ENCODE peak calls at places on chromosomes 13 and 19, in eight cellular contexts. One of them, this sample, is unnamed.

GRCh38 chr13:79628463-79628862 is 147.5 kb downstream of the NDFIP2 start:
- DNase-seq in iPS DF 6.9: no peak
- DNase-seq in heart left ventricle: no peak
- DNase-seq in prostate gland: no peak
- DNase-seq in naive thymus-derived CD4-positive, alpha-beta T cell: no peak
- DNase-seq in ovary: no peak
- DNase-seq in endodermal cell: no peak
- DNase-seq in suprapubic skin: no peak
- DNase-seq in this sample: no peak

GRCh38 chr13:25267715-25268114 is 19.6 kb downstream of the MTMR6 start:
- DNase-seq in heart left ventricle: no peak
- DNase-seq in ovary: no peak
- DNase-seq in prostate gland: no peak
- DNase-seq in suprapubic skin: no peak
- DNase-seq in iPS DF 6.9: no peak
- DNase-seq in naive thymus-derived CD4-positive, alpha-beta T cell: no peak
- DNase-seq in endodermal cell: no peak
- DNase-seq in this sample: no peak

GRCh38 chr13:25860862-25861261 is 191.0 kb downstream of the SHISA2 start:
- DNase-seq in endodermal cell: no peak
- DNase-seq in prostate gland: no peak
- DNase-seq in suprapubic skin: no peak
- DNase-seq in ovary: no peak
- DNase-seq in heart left ventricle: no peak
- DNase-seq in naive thymus-derived CD4-positive, alpha-beta T cell: no peak
- DNase-seq in iPS DF 6.9: no peak
- DNase-seq in this sample: no peak

GRCh38 chr19:5122121-5122400 is 153.1 kb downstream of the KDM4B start:
- DNase-seq in naive thymus-derived CD4-positive, alpha-beta T cell: no peak
- DNase-seq in suprapubic skin: no peak
- DNase-seq in ovary: no peak
- DNase-seq in iPS DF 6.9: no peak
- DNase-seq in endodermal cell: no peak
- DNase-seq in heart left ventricle: no peak
- DNase-seq in prostate gland: no peak
- DNase-seq in this sample: no peak

GRCh38 chr19:4556574-4557185 is 2.8 kb downstream of the SEMA6B start:
- DNase-seq in suprapubic skin: no peak
- DNase-seq in iPS DF 6.9: no peak
- DNase-seq in endodermal cell: peak; percentile 96
- DNase-seq in prostate gland: no peak
- DNase-seq in naive thymus-derived CD4-positive, alpha-beta T cell: no peak
- DNase-seq in heart left ventricle: no peak
- DNase-seq in ovary: no peak
- DNase-seq in this sample: no peak

GRCh38 chr13:79710376-79710775 is 229.4 kb downstream of the NDFIP2 start:
- DNase-seq in heart left ventricle: no peak
- DNase-seq in endodermal cell: no peak
- DNase-seq in naive thymus-derived CD4-positive, alpha-beta T cell: no peak
- DNase-seq in suprapubic skin: no peak
- DNase-seq in iPS DF 6.9: no peak
- DNase-seq in prostate gland: no peak
- DNase-seq in ovary: no peak
- DNase-seq in this sample: no peak

GRCh38 chr13:36758345-36758744 is 60.7 kb upstream of the RFXAP start:
- DNase-seq in ovary: no peak
- DNase-seq in prostate gland: no peak
- DNase-seq in endodermal cell: no peak
- DNase-seq in iPS DF 6.9: no peak
- DNase-seq in heart left ventricle: no peak
- DNase-seq in naive thymus-derived CD4-positive, alpha-beta T cell: no peak
- DNase-seq in suprapubic skin: no peak
- DNase-seq in this sample: peak; percentile 43

GRCh38 chr13:46641274-46642081 is 88.5 kb downstream of the LRCH1 start:
- DNase-seq in ovary: no peak
- DNase-seq in endodermal cell: no peak
- DNase-seq in prostate gland: no peak
- DNase-seq in suprapubic skin: no peak
- DNase-seq in naive thymus-derived CD4-positive, alpha-beta T cell: no peak
- DNase-seq in iPS DF 6.9: no peak
- DNase-seq in heart left ventricle: peak; percentile 70
- DNase-seq in this sample: no peak

GRCh38 chr13:46595136-46595917 is 42.4 kb downstream of the LRCH1 start:
- DNase-seq in naive thymus-derived CD4-positive, alpha-beta T cell: no peak
- DNase-seq in iPS DF 6.9: no peak
- DNase-seq in heart left ventricle: no peak
- DNase-seq in endodermal cell: no peak
- DNase-seq in suprapubic skin: no peak
- DNase-seq in prostate gland: peak; percentile 68
- DNase-seq in ovary: no peak
- DNase-seq in this sample: no peak

GRCh38 chr19:29884466-29884865 is 57.6 kb upstream of the URI1 start:
- DNase-seq in endodermal cell: no peak
- DNase-seq in suprapubic skin: peak; percentile 41
- DNase-seq in naive thymus-derived CD4-positive, alpha-beta T cell: no peak
- DNase-seq in ovary: no peak
- DNase-seq in heart left ventricle: no peak
- DNase-seq in iPS DF 6.9: no peak
- DNase-seq in prostate gland: no peak
- DNase-seq in this sample: no peak

GRCh38 chr19:55635856-55636440 is 4.9 kb upstream of the ZNF580 start:
- DNase-seq in suprapubic skin: no peak
- DNase-seq in heart left ventricle: no peak
- DNase-seq in endodermal cell: no peak
- DNase-seq in naive thymus-derived CD4-positive, alpha-beta T cell: no peak
- DNase-seq in iPS DF 6.9: no peak
- DNase-seq in ovary: no peak
- DNase-seq in prostate gland: no peak
- DNase-seq in this sample: no peak

GRCh38 chr13:102277286-102277685 is 124.6 kb downstream of the FGF14 start:
- DNase-seq in naive thymus-derived CD4-positive, alpha-beta T cell: no peak
- DNase-seq in prostate gland: no peak
- DNase-seq in endodermal cell: no peak
- DNase-seq in heart left ventricle: peak; percentile 39
- DNase-seq in iPS DF 6.9: no peak
- DNase-seq in ovary: no peak
- DNase-seq in suprapubic skin: no peak
- DNase-seq in this sample: no peak

GRCh38 chr13:90461398-90461797 is 886.1 kb upstream of the MIR17HG start:
- DNase-seq in naive thymus-derived CD4-positive, alpha-beta T cell: no peak
- DNase-seq in prostate gland: no peak
- DNase-seq in endodermal cell: no peak
- DNase-seq in iPS DF 6.9: no peak
- DNase-seq in heart left ventricle: no peak
- DNase-seq in suprapubic skin: no peak
- DNase-seq in ovary: no peak
- DNase-seq in this sample: no peak

GRCh38 chr19:18699403-18700054 is 16.0 kb downstream of the CRTC1 start:
- DNase-seq in prostate gland: no peak
- DNase-seq in endodermal cell: peak; percentile 49
- DNase-seq in ovary: no peak
- DNase-seq in heart left ventricle: no peak
- DNase-seq in naive thymus-derived CD4-positive, alpha-beta T cell: no peak
- DNase-seq in iPS DF 6.9: no peak
- DNase-seq in suprapubic skin: no peak
- DNase-seq in this sample: no peak

GRCh38 chr13:111114362-111115050 is 604 bp upstream of the ARHGEF7 start:
- DNase-seq in suprapubic skin: no peak
- DNase-seq in prostate gland: peak; percentile 24
- DNase-seq in iPS DF 6.9: no peak
- DNase-seq in ovary: peak; percentile 43
- DNase-seq in naive thymus-derived CD4-positive, alpha-beta T cell: peak; percentile 36
- DNase-seq in endodermal cell: peak; percentile 81
- DNase-seq in heart left ventricle: peak; percentile 52
- DNase-seq in this sample: peak; percentile 39

GRCh38 chr13:72820156-72820897 is 38.4 kb downstream of the PIBF1 start:
- DNase-seq in heart left ventricle: no peak
- DNase-seq in naive thymus-derived CD4-positive, alpha-beta T cell: no peak
- DNase-seq in iPS DF 6.9: no peak
- DNase-seq in prostate gland: no peak
- DNase-seq in endodermal cell: no peak
- DNase-seq in suprapubic skin: no peak
- DNase-seq in ovary: no peak
- DNase-seq in this sample: no peak

GRCh38 chr19:49361438-49362047 is 673 bp downstream of the TEAD2 start:
- DNase-seq in ovary: peak; percentile 94
- DNase-seq in suprapubic skin: peak; percentile 89
- DNase-seq in iPS DF 6.9: no peak
- DNase-seq in endodermal cell: peak; percentile 90
- DNase-seq in prostate gland: peak; percentile 63
- DNase-seq in heart left ventricle: peak; percentile 90
- DNase-seq in naive thymus-derived CD4-positive, alpha-beta T cell: peak; percentile 27
- DNase-seq in this sample: peak; percentile 87

GRCh38 chr19:6318772-6319171 is 14.6 kb downstream of the ACER1 start:
- DNase-seq in heart left ventricle: no peak
- DNase-seq in suprapubic skin: no peak
- DNase-seq in ovary: no peak
- DNase-seq in iPS DF 6.9: no peak
- DNase-seq in naive thymus-derived CD4-positive, alpha-beta T cell: no peak
- DNase-seq in prostate gland: no peak
- DNase-seq in endodermal cell: no peak
- DNase-seq in this sample: no peak

GRCh38 chr19:12195501-12195860 is 32.6 kb downstream of the ZNF136 start:
- DNase-seq in heart left ventricle: no peak
- DNase-seq in endodermal cell: no peak
- DNase-seq in prostate gland: no peak
- DNase-seq in suprapubic skin: no peak
- DNase-seq in ovary: no peak
- DNase-seq in iPS DF 6.9: no peak
- DNase-seq in naive thymus-derived CD4-positive, alpha-beta T cell: no peak
- DNase-seq in this sample: no peak

GRCh38 chr19:12198136-12198535 is 35.2 kb downstream of the ZNF136 start:
- DNase-seq in prostate gland: no peak
- DNase-seq in suprapubic skin: no peak
- DNase-seq in ovary: no peak
- DNase-seq in endodermal cell: no peak
- DNase-seq in heart left ventricle: no peak
- DNase-seq in naive thymus-derived CD4-positive, alpha-beta T cell: no peak
- DNase-seq in iPS DF 6.9: no peak
- DNase-seq in this sample: no peak

GRCh38 chr19:12200020-12200419 is 37.1 kb downstream of the ZNF136 start:
- DNase-seq in prostate gland: no peak
- DNase-seq in suprapubic skin: no peak
- DNase-seq in heart left ventricle: no peak
- DNase-seq in ovary: no peak
- DNase-seq in iPS DF 6.9: no peak
- DNase-seq in naive thymus-derived CD4-positive, alpha-beta T cell: no peak
- DNase-seq in endodermal cell: no peak
- DNase-seq in this sample: no peak

DNA sequence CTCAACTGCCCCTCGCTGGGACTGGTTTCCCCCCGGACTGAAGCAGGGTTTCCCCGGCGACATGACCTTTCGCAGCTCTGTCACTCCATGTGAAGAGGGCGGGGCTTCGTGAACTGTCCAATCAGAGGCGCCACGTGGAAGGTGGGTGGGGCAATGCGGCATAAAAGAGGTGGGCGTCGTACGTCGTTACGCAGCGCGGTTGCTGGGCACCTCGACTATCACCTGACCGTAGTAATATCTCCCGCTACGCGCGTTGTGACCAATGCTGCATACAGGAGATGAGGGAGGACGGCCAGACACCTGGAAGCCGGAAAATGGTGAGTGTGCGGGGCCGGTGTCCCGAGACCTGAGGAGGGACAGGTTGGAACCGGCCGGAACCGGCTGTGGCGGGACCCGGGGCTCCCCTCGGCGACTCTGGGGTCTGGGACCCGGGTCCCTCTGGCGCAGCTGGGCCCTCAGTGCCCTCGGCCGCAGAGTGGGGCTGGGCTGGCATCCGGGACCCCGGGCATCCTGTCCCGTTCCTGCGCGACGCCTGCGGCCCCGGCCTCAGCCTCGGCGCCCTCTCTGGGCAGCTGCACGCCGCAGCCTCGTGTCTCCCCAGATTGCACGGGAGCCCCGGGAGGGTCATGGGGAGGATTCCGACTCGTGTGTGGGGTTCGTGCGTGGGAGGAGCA is 32.1 kb downstream of the ZNF136 start:
- DNase-seq in suprapubic skin: peak; percentile 90
- DNase-seq in iPS DF 6.9: peak; percentile 93
- DNase-seq in naive thymus-derived CD4-positive, alpha-beta T cell: peak; percentile 77
- DNase-seq in heart left ventricle: peak; percentile 88
- DNase-seq in ovary: peak; percentile 90
- DNase-seq in prostate gland: peak; percentile 90
- DNase-seq in endodermal cell: no peak
- DNase-seq in this sample: peak; percentile 97
- H3K27ac ChIP-seq in suprapubic skin: peak overlapping the region; percentile 68
- H3K27ac ChIP-seq in iPS DF 6.9: no peak overlapping the region
- H3K27ac ChIP-seq in naive thymus-derived CD4-positive, alpha-beta T cell: peak overlapping the region; percentile 68
- H3K27ac ChIP-seq in heart left ventricle: peak overlapping the region; percentile 88
- H3K27ac ChIP-seq in ovary: peak overlapping the region; percentile 90
- H3K27ac ChIP-seq in prostate gland: peak overlapping the region; percentile 85
- H3K27ac ChIP-seq in endodermal cell: no peak overlapping the region
- H3K27ac ChIP-seq in this sample: peak overlapping the region; percentile 87

GRCh38 chr13:27636624-27637288 is 15.1 kb downstream of the POLR1D start:
- DNase-seq in iPS DF 6.9: no peak
- DNase-seq in heart left ventricle: no peak
- DNase-seq in naive thymus-derived CD4-positive, alpha-beta T cell: no peak
- DNase-seq in prostate gland: no peak
- DNase-seq in suprapubic skin: no peak
- DNase-seq in ovary: no peak
- DNase-seq in endodermal cell: no peak
- DNase-seq in this sample: no peak
- H3K27ac ChIP-seq in iPS DF 6.9: no peak overlapping the region
- H3K27ac ChIP-seq in heart left ventricle: no peak overlapping the region
- H3K27ac ChIP-seq in naive thymus-derived CD4-positive, alpha-beta T cell: no peak overlapping the region
- H3K27ac ChIP-seq in prostate gland: no peak overlapping the region
- H3K27ac ChIP-seq in suprapubic skin: no peak overlapping the region
- H3K27ac ChIP-seq in ovary: no peak overlapping the region
- H3K27ac ChIP-seq in endodermal cell: no peak overlapping the region
- H3K27ac ChIP-seq in this sample: no peak overlapping the region

DNA sequence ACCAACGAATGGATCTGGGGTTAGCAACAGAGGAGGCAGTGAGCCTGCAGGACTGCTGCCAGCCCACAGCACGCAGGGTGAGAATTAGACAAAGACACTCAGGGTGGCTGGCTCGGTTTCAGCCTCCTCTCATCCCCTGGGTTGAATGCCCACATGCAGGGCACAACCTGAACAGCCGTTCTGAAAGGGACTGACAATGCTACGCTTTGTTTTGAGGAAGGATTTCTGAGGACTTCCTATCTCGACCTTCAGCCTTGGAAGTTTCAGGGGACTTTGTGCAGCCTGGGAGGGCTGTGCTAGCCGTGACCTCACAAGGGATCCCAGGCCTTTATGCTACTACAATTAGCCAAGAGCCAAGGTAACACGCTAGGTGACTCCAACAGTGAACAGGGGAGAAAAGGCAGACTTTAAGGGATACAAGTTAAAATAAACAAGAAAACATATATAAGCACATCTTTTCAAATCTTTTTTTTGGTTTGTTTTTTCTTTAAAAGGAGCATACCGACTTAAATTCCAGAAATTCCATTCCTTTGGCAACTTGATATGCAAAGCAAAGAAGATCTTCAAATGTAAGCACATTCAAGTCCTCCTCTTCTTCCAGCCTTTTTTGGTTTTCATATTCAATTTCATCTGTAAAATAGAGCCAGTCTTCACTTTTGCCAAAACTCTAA is 34.5 kb upstream of the URAD start:
- DNase-seq in naive thymus-derived CD4-positive, alpha-beta T cell: no peak
- DNase-seq in iPS DF 6.9: peak; percentile 31
- DNase-seq in prostate gland: no peak
- DNase-seq in endodermal cell: peak; percentile 72
- DNase-seq in ovary: no peak
- DNase-seq in heart left ventricle: no peak
- DNase-seq in suprapubic skin: no peak
- DNase-seq in this sample: peak; percentile 17
- H3K27ac ChIP-seq in naive thymus-derived CD4-positive, alpha-beta T cell: no peak overlapping the region
- H3K27ac ChIP-seq in iPS DF 6.9: no peak overlapping the region
- H3K27ac ChIP-seq in prostate gland: no peak overlapping the region
- H3K27ac ChIP-seq in endodermal cell: peak overlapping the region; percentile 12
- H3K27ac ChIP-seq in ovary: no peak overlapping the region
- H3K27ac ChIP-seq in heart left ventricle: no peak overlapping the region
- H3K27ac ChIP-seq in suprapubic skin: no peak overlapping the region
- H3K27ac ChIP-seq in this sample: peak overlapping the region; percentile 0

GRCh38 chr19:52296400-52296772 is 583 bp upstream of the ZNF480 start:
- DNase-seq in naive thymus-derived CD4-positive, alpha-beta T cell: no peak
- DNase-seq in iPS DF 6.9: no peak
- DNase-seq in ovary: no peak
- DNase-seq in endodermal cell: no peak
- DNase-seq in prostate gland: no peak
- DNase-seq in heart left ventricle: no peak
- DNase-seq in suprapubic skin: no peak
- DNase-seq in this sample: no peak
- H3K27ac ChIP-seq in naive thymus-derived CD4-positive, alpha-beta T cell: peak overlapping the region; percentile 76
- H3K27ac ChIP-seq in iPS DF 6.9: no peak overlapping the region
- H3K27ac ChIP-seq in ovary: no peak overlapping the region
- H3K27ac ChIP-seq in endodermal cell: no peak overlapping the region
- H3K27ac ChIP-seq in prostate gland: peak overlapping the region; percentile 50
- H3K27ac ChIP-seq in heart left ventricle: peak overlapping the region; percentile 96
- H3K27ac ChIP-seq in suprapubic skin: peak overlapping the region; percentile 95
- H3K27ac ChIP-seq in this sample: peak overlapping the region; percentile 70